ENCODE peak calls at places on chromosomes 16 and 17, in ten cellular contexts. I is heart left ventricle; X is cardiac muscle cell; M is AG09309; W is colonic mucosa; Y is stomach; U is CD4-positive, CD25-positive, alpha-beta regulatory T cell; R is fibroblast of mammary gland; C is ovary; E is skeletal muscle cell. P is an unnamed sample.

GRCh38 chr16:824601-825000 is 24.1 kb upstream of the GNG13 start:
- DNase-seq in I (no peak), X (no peak), M (no peak), W (no peak), Y (no peak), U (no peak), R (no peak), C (no peak), E (no peak), P (no peak)

GRCh38 chr16:66261826-66262225 is 104.7 kb upstream of the CDH5 start:
- DNase-seq in I (no peak), X (no peak), M (no peak), W (no peak), Y (no peak), U (no peak), R (no peak), C (no peak), E (no peak), P (no peak)

GRCh38 chr16:30053376-30054015 is 12.1 kb upstream of the ALDOA start:
- DNase-seq in I (no peak), X (no peak), M (no peak), W (no peak), Y (no peak), U (no peak), R (no peak), C (no peak), E (no peak), P (peak)

GRCh38 chr16:65975049-65975708 is 391.3 kb upstream of the CDH5 start:
- DNase-seq in I (no peak), X (no peak), M (peak), W (no peak), Y (no peak), U (no peak), R (peak), C (no peak), E (peak), P (peak)

GRCh38 chr17:7043544-7044268 is at the start of gene SLC16A11:
- DNase-seq in I (peak), X (no peak), M (no peak), W (peak), Y (peak), U (no peak), R (no peak), C (peak), E (no peak), P (peak)

GRCh38 chr16:47493358-47494337 is 32.5 kb downstream of the PHKB start:
- DNase-seq in I (no peak), X (no peak), M (no peak), W (no peak), Y (no peak), U (no peak), R (no peak), C (no peak), E (no peak), P (no peak)

GRCh38 chr16:46658925-46659324 is 30.1 kb downstream of the VPS35 start:
- DNase-seq in I (peak), X (peak), M (no peak), W (no peak), Y (no peak), U (no peak), R (no peak), C (no peak), E (no peak), P (no peak)

GRCh38 chr17:17320911-17321220 is 17.7 kb downstream of the NT5M start:
- DNase-seq in I (no peak), X (no peak), M (no peak), W (no peak), Y (peak), U (no peak), R (no peak), C (peak), E (no peak), P (no peak)

GRCh38 chr17:61465550-61466237 is 13.5 kb downstream of the TBX4 start:
- DNase-seq in I (no peak), X (no peak), M (no peak), W (no peak), Y (no peak), U (no peak), R (no peak), C (peak), E (no peak), P (no peak)

GRCh38 chr16:86432048-86432447 is 78.3 kb upstream of the FOXF1 start:
- DNase-seq in I (no peak), X (no peak), M (no peak), W (no peak), Y (no peak), U (no peak), R (no peak), C (no peak), E (no peak), P (no peak)

GRCh38 chr17:70588003-70588402 is 418.7 kb downstream of the KCNJ2 start:
- DNase-seq in I (no peak), X (no peak), M (no peak), W (no peak), Y (no peak), U (no peak), R (peak), C (no peak), E (no peak), P (no peak)

GRCh38 chr16:50419116-50419515 is 50.3 kb upstream of the BRD7 start:
- DNase-seq in I (no peak), X (no peak), M (no peak), W (no peak), Y (no peak), U (no peak), R (no peak), C (no peak), E (no peak), P (no peak)

GRCh38 chr17:10210151-10210574 is 11.8 kb upstream of the GAS7 start:
- DNase-seq in I (no peak), X (no peak), M (no peak), W (peak), Y (no peak), U (no peak), R (peak), C (peak), E (peak), P (peak)

GRCh38 chr17:40922239-40922638 is 15.2 kb downstream of the KRT23 start:
- DNase-seq in I (peak), X (no peak), M (peak), W (no peak), Y (peak), U (no peak), R (peak), C (no peak), E (peak), P (peak)

GRCh38 chr17:34703533-34703932 is 124.2 kb downstream of the TMEM132E start:
- DNase-seq in I (peak), X (peak), M (no peak), W (peak), Y (no peak), U (no peak), R (peak), C (no peak), E (peak), P (peak)

GRCh38 chr17:67359960-67360817 is 6.2 kb downstream of the PSMD12 start:
- DNase-seq in I (no peak), X (peak), M (no peak), W (no peak), Y (no peak), U (peak), R (peak), C (no peak), E (no peak), P (peak)

GRCh38 chr16:83926726-83927397 is 26.2 kb upstream of the OSGIN1 start:
- DNase-seq in I (peak), X (peak), M (peak), W (peak), Y (peak), U (peak), R (peak), C (peak), E (no peak), P (peak)

GRCh38 chr16:6573577-6573976 is 759.1 kb upstream of the RBFOX1 start:
- DNase-seq in I (peak), X (peak), M (no peak), W (peak), Y (no peak), U (no peak), R (no peak), C (no peak), E (no peak), P (no peak)

GRCh38 chr16:84966150-84966447 is 45.2 kb downstream of the ZDHHC7 start:
- DNase-seq in I (no peak), X (no peak), M (no peak), W (no peak), Y (no peak), U (no peak), R (no peak), C (no peak), E (no peak), P (no peak)
- H3K4me3 ChIP-seq in I (no peak), X (no peak), M (no peak), W (no peak), Y (no peak), U (no peak), R (no peak), C (no peak), E (no peak), P (no peak)

GRCh38 chr16:3235856-3236669 is 1.1 kb upstream of the ZNF200 start:
- DNase-seq in I (peak), X (peak), M (no peak), W (peak), Y (peak), U (peak), R (no peak), C (peak), E (no peak), P (no peak)
- H3K4me3 ChIP-seq in I (no peak), X (no peak), M (no peak), W (no peak), Y (no peak), U (no peak), R (no peak), C (no peak), E (no peak), P (no peak)

DNA sequence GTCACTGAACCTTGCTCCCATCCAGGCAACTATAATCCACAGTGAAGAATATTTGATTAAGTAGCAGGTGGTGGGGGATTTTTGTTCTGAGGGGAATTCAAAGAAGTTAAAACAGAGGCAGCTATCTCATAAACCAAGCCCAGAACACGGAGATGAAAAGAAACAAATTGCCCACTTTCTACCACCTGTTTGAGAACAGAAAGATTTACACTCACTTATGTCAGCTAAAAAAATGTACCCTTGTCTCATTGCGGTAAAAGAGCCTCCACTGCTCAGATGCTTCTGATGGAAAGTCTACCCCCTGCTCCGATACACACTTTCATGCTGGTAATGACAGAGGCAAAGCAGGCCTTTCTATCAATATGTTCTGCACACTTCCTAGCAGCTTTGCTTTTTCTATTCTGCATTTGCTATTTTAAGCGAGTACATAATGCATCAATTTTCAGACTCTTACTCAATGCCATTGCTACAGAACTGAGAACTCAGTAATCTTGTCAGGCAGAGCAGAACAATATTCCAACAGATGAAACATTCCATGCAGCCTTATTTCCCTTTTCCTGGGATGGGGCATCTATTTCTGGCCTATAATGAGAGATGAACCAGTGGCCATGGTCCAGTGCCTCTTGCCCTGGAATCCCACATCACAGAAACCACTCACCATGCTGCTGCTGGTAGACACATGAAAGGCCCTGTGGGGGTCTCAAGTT is 29.0 kb downstream of the CDK5R1 start:
- DNase-seq in I (no peak), X (no peak), M (no peak), W (no peak), Y (no peak), U (no peak), R (no peak), C (no peak), E (no peak), P (no peak)
- H3K4me3 ChIP-seq in I (no peak), X (no peak), M (no peak), W (no peak), Y (no peak), U (no peak), R (no peak), C (no peak), E (no peak), P (no peak)

DNA sequence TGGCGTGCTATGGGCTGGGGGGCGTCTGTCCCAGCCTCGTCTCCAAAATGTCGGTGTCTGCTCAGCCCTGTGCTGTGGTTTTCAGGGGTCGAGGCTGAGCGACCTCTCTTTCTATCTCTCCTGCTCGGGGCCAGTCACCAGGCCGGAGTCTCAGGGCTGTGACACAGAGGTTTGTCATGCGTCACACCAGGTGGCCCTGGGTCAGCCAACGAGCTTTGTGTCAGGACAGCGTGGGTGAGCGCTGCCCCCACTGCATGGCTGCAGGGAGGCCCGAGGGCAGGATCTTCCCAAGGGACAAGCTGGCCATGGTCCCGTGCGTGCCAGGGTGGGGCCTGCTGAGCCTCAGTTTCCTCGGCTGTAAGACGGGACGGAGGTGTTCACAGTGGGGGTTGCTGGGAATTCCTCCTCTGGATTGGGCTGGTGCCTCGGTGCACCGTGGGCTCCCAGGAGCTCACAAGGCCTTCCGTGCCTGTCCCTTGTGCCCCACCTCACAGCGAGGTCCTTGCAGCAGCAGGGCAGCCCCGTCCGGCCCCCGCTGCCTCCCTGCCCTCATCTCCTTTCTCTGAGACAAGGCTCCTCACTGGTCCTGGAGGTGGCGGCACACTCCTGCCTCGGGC is 50.5 kb downstream of the CBFA2T3 start:
- DNase-seq in I (no peak), X (no peak), M (no peak), W (no peak), Y (no peak), U (no peak), R (no peak), C (no peak), E (no peak), P (no peak)
- H3K4me3 ChIP-seq in I (no peak), X (no peak), M (no peak), W (no peak), Y (no peak), U (no peak), R (no peak), C (no peak), E (no peak), P (no peak)

GRCh38 chr17:78921437-78921971 is 3.7 kb downstream of the TIMP2 start:
- DNase-seq in I (peak), X (no peak), M (no peak), W (no peak), Y (no peak), U (no peak), R (no peak), C (no peak), E (no peak), P (peak)

GRCh38 chr17:78923660-78924453 is 1.3 kb downstream of the TIMP2 start:
- DNase-seq in I (no peak), X (no peak), M (no peak), W (peak), Y (peak), U (peak), R (no peak), C (peak), E (no peak), P (no peak)

GRCh38 chr17:78925234-78925633 is at the start of gene TIMP2:
- DNase-seq in I (peak), X (peak), M (peak), W (peak), Y (peak), U (peak), R (peak), C (peak), E (no peak), P (peak)

GRCh38 chr17:78924481-78925151 is 571 bp downstream of the TIMP2 start:
- DNase-seq in I (no peak), X (peak), M (no peak), W (peak), Y (no peak), U (no peak), R (no peak), C (peak), E (no peak), P (peak)

DNA sequence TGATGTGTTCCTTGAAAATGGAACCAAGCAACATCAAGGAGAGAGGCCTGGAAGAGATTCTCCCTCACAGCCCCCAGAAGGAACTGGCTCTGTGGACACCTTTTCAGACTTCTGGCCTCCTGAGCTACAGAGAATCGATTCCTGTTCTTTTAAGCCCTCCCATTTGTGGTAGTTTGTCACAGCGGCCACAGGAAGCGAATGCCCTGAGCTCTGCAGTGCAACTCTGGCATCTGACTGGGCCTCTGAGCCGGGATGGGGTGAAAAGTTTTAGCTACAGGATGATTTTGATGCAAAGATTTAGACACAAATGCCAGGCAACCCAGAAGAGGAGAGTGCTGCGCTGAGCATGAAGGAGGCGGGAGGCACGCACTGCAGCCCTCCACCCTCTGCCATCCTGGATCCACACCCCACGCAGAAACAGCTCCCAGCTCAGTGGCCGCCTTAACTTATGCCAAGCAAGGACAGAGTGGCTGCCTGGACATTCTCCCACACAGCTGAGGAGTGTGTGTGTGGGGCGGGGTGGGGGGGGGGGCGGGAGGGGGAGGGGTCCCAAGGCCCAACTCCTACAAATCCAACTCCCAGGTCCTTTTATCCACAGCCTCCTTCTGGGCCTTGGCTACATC is 2.2 kb downstream of the TIMP2 start:
- DNase-seq in I (no peak), X (no peak), M (no peak), W (no peak), Y (no peak), U (no peak), R (no peak), C (no peak), E (no peak), P (no peak)
- H3K4me3 ChIP-seq in I (peak), X (no peak), M (peak), W (peak), Y (peak), U (no peak), R (peak), C (peak), E (peak), P (peak)